ENCODE peak calls at places on chromosome 17, in six cellular contexts. One of them, this sample, is unnamed.

GRCh38 chr17:65975878-65976277 is 216.1 kb downstream of the CEP112 start:
- DNase-seq in anterior cingulate cortex: no peak
- DNase-seq in activated CD4-positive, alpha-beta T cell treated with anti-CD3 and anti-CD28 coated beads, Interleukin-2, amount 50 U/mL, for 24 hours: no peak
- DNase-seq in A549: no peak
- DNase-seq in lung: peak; percentile 45
- DNase-seq in endothelial cell: no peak
- DNase-seq in this sample: no peak

GRCh38 chr17:69715656-69716055 is 301.2 kb downstream of the MAP2K6 start:
- DNase-seq in activated CD4-positive, alpha-beta T cell treated with anti-CD3 and anti-CD28 coated beads, Interleukin-2, amount 50 U/mL, for 24 hours: no peak
- DNase-seq in lung: no peak
- DNase-seq in endothelial cell: no peak
- DNase-seq in anterior cingulate cortex: no peak
- DNase-seq in A549: no peak
- DNase-seq in this sample: no peak

GRCh38 chr17:81429813-81430510 is 34.7 kb downstream of the BAHCC1 start:
- DNase-seq in endothelial cell: no peak
- DNase-seq in activated CD4-positive, alpha-beta T cell treated with anti-CD3 and anti-CD28 coated beads, Interleukin-2, amount 50 U/mL, for 24 hours: no peak
- DNase-seq in anterior cingulate cortex: peak; percentile 41
- DNase-seq in lung: no peak
- DNase-seq in A549: no peak
- DNase-seq in this sample: peak; percentile 90

GRCh38 chr17:34503804-34504203 is 75.6 kb upstream of the TMEM132E start:
- DNase-seq in A549: no peak
- DNase-seq in endothelial cell: no peak
- DNase-seq in anterior cingulate cortex: peak; percentile 26
- DNase-seq in activated CD4-positive, alpha-beta T cell treated with anti-CD3 and anti-CD28 coated beads, Interleukin-2, amount 50 U/mL, for 24 hours: no peak
- DNase-seq in lung: no peak
- DNase-seq in this sample: no peak

GRCh38 chr17:49214665-49215360 is 4.3 kb downstream of the ABI3 start:
- DNase-seq in anterior cingulate cortex: no peak
- DNase-seq in activated CD4-positive, alpha-beta T cell treated with anti-CD3 and anti-CD28 coated beads, Interleukin-2, amount 50 U/mL, for 24 hours: no peak
- DNase-seq in endothelial cell: no peak
- DNase-seq in A549: no peak
- DNase-seq in lung: no peak
- DNase-seq in this sample: no peak

GRCh38 chr17:77675816-77676799 is 282.4 kb upstream of the TNRC6C start:
- DNase-seq in activated CD4-positive, alpha-beta T cell treated with anti-CD3 and anti-CD28 coated beads, Interleukin-2, amount 50 U/mL, for 24 hours: no peak
- DNase-seq in lung: no peak
- DNase-seq in endothelial cell: no peak
- DNase-seq in anterior cingulate cortex: no peak
- DNase-seq in A549: no peak
- DNase-seq in this sample: no peak

GRCh38 chr17:17934796-17935195 is 37.4 kb downstream of the TOM1L2 start:
- DNase-seq in activated CD4-positive, alpha-beta T cell treated with anti-CD3 and anti-CD28 coated beads, Interleukin-2, amount 50 U/mL, for 24 hours: no peak
- DNase-seq in A549: no peak
- DNase-seq in lung: no peak
- DNase-seq in endothelial cell: no peak
- DNase-seq in anterior cingulate cortex: no peak
- DNase-seq in this sample: no peak

GRCh38 chr17:59441459-59442096 is 110.1 kb downstream of the YPEL2 start:
- DNase-seq in activated CD4-positive, alpha-beta T cell treated with anti-CD3 and anti-CD28 coated beads, Interleukin-2, amount 50 U/mL, for 24 hours: no peak
- DNase-seq in A549: no peak
- DNase-seq in endothelial cell: no peak
- DNase-seq in anterior cingulate cortex: no peak
- DNase-seq in lung: no peak
- DNase-seq in this sample: no peak

GRCh38 chr17:3895354-3895753 is 2.5 kb upstream of the CAMKK1 start:
- DNase-seq in lung: no peak
- DNase-seq in anterior cingulate cortex: no peak
- DNase-seq in activated CD4-positive, alpha-beta T cell treated with anti-CD3 and anti-CD28 coated beads, Interleukin-2, amount 50 U/mL, for 24 hours: no peak
- DNase-seq in A549: no peak
- DNase-seq in endothelial cell: no peak
- DNase-seq in this sample: no peak

GRCh38 chr17:42358434-42358833 is 29.8 kb downstream of the STAT3 start:
- DNase-seq in anterior cingulate cortex: no peak
- DNase-seq in activated CD4-positive, alpha-beta T cell treated with anti-CD3 and anti-CD28 coated beads, Interleukin-2, amount 50 U/mL, for 24 hours: no peak
- DNase-seq in endothelial cell: no peak
- DNase-seq in A549: no peak
- DNase-seq in lung: no peak
- DNase-seq in this sample: no peak

GRCh38 chr17:29838961-29839360 is 91.1 kb downstream of the SSH2 start:
- DNase-seq in anterior cingulate cortex: peak; percentile 41
- DNase-seq in A549: no peak
- DNase-seq in activated CD4-positive, alpha-beta T cell treated with anti-CD3 and anti-CD28 coated beads, Interleukin-2, amount 50 U/mL, for 24 hours: no peak
- DNase-seq in endothelial cell: peak; percentile 14
- DNase-seq in lung: no peak
- DNase-seq in this sample: no peak

GRCh38 chr17:20944014-20944905 is 98.6 kb downstream of the USP22 start:
- DNase-seq in A549: no peak
- DNase-seq in lung: peak; percentile 58
- DNase-seq in endothelial cell: peak; percentile 24
- DNase-seq in activated CD4-positive, alpha-beta T cell treated with anti-CD3 and anti-CD28 coated beads, Interleukin-2, amount 50 U/mL, for 24 hours: no peak
- DNase-seq in anterior cingulate cortex: no peak
- DNase-seq in this sample: peak; percentile 53

GRCh38 chr17:73690581-73691135 is 46.4 kb upstream of the SDK2 start:
- DNase-seq in endothelial cell: no peak
- DNase-seq in lung: peak; percentile 17
- DNase-seq in A549: peak; percentile 22
- DNase-seq in anterior cingulate cortex: no peak
- DNase-seq in activated CD4-positive, alpha-beta T cell treated with anti-CD3 and anti-CD28 coated beads, Interleukin-2, amount 50 U/mL, for 24 hours: no peak
- DNase-seq in this sample: peak; percentile 86

GRCh38 chr17:41424111-41424635 is at the start of gene KRT37:
- DNase-seq in A549: no peak
- DNase-seq in anterior cingulate cortex: no peak
- DNase-seq in lung: no peak
- DNase-seq in activated CD4-positive, alpha-beta T cell treated with anti-CD3 and anti-CD28 coated beads, Interleukin-2, amount 50 U/mL, for 24 hours: no peak
- DNase-seq in endothelial cell: no peak
- DNase-seq in this sample: no peak

GRCh38 chr17:3845361-3845753 is 689 bp downstream of the NCBP3 start:
- DNase-seq in activated CD4-positive, alpha-beta T cell treated with anti-CD3 and anti-CD28 coated beads, Interleukin-2, amount 50 U/mL, for 24 hours: peak; percentile 14
- DNase-seq in anterior cingulate cortex: no peak
- DNase-seq in endothelial cell: no peak
- DNase-seq in lung: no peak
- DNase-seq in A549: peak; percentile 53
- DNase-seq in this sample: no peak

GRCh38 chr17:61594294-61594825 is 3.3 kb upstream of the NACA2 start:
- DNase-seq in anterior cingulate cortex: no peak
- DNase-seq in activated CD4-positive, alpha-beta T cell treated with anti-CD3 and anti-CD28 coated beads, Interleukin-2, amount 50 U/mL, for 24 hours: no peak
- DNase-seq in endothelial cell: no peak
- DNase-seq in lung: no peak
- DNase-seq in A549: no peak
- DNase-seq in this sample: no peak

GRCh38 chr17:66960623-66961022 is 3.9 kb upstream of the CACNG4 start:
- DNase-seq in lung: no peak
- DNase-seq in activated CD4-positive, alpha-beta T cell treated with anti-CD3 and anti-CD28 coated beads, Interleukin-2, amount 50 U/mL, for 24 hours: no peak
- DNase-seq in A549: no peak
- DNase-seq in endothelial cell: no peak
- DNase-seq in anterior cingulate cortex: no peak
- DNase-seq in this sample: no peak

GRCh38 chr17:82449136-82449882 is 1.2 kb downstream of the CYBC1 start:
- DNase-seq in endothelial cell: peak; percentile 36
- DNase-seq in anterior cingulate cortex: no peak
- DNase-seq in A549: no peak
- DNase-seq in activated CD4-positive, alpha-beta T cell treated with anti-CD3 and anti-CD28 coated beads, Interleukin-2, amount 50 U/mL, for 24 hours: peak; percentile 50
- DNase-seq in lung: no peak
- DNase-seq in this sample: peak; percentile 47

GRCh38 chr17:78126895-78127239 is 1.7 kb downstream of the TMC6 start:
- DNase-seq in endothelial cell: no peak
- DNase-seq in activated CD4-positive, alpha-beta T cell treated with anti-CD3 and anti-CD28 coated beads, Interleukin-2, amount 50 U/mL, for 24 hours: no peak
- DNase-seq in anterior cingulate cortex: no peak
- DNase-seq in lung: no peak
- DNase-seq in A549: no peak
- DNase-seq in this sample: no peak

GRCh38 chr17:2179615-2180295 is 123.8 kb downstream of the SMG6 start:
- DNase-seq in activated CD4-positive, alpha-beta T cell treated with anti-CD3 and anti-CD28 coated beads, Interleukin-2, amount 50 U/mL, for 24 hours: no peak
- DNase-seq in endothelial cell: no peak
- DNase-seq in anterior cingulate cortex: peak; percentile 50
- DNase-seq in lung: peak; percentile 77
- DNase-seq in A549: no peak
- DNase-seq in this sample: no peak

GRCh38 chr17:74089869-74090464 is 113.5 kb upstream of the RPL38 start:
- DNase-seq in endothelial cell: peak; percentile 54
- DNase-seq in A549: peak; percentile 52
- DNase-seq in activated CD4-positive, alpha-beta T cell treated with anti-CD3 and anti-CD28 coated beads, Interleukin-2, amount 50 U/mL, for 24 hours: peak; percentile 17
- DNase-seq in anterior cingulate cortex: peak; percentile 15
- DNase-seq in lung: peak; percentile 42
- DNase-seq in this sample: peak; percentile 82

GRCh38 chr17:68315930-68316329 is 24.6 kb downstream of the ARSG start:
- DNase-seq in A549: no peak
- DNase-seq in endothelial cell: no peak
- DNase-seq in activated CD4-positive, alpha-beta T cell treated with anti-CD3 and anti-CD28 coated beads, Interleukin-2, amount 50 U/mL, for 24 hours: no peak
- DNase-seq in lung: no peak
- DNase-seq in anterior cingulate cortex: no peak
- DNase-seq in this sample: no peak

GRCh38 chr17:36149296-36149820 is 27.1 kb downstream of the TBC1D3B start:
- DNase-seq in lung: no peak
- DNase-seq in endothelial cell: no peak
- DNase-seq in activated CD4-positive, alpha-beta T cell treated with anti-CD3 and anti-CD28 coated beads, Interleukin-2, amount 50 U/mL, for 24 hours: no peak
- DNase-seq in anterior cingulate cortex: peak; percentile 11
- DNase-seq in A549: no peak
- DNase-seq in this sample: no peak

GRCh38 chr17:17822189-17822978 is 14.4 kb downstream of the SREBF1 start:
- DNase-seq in activated CD4-positive, alpha-beta T cell treated with anti-CD3 and anti-CD28 coated beads, Interleukin-2, amount 50 U/mL, for 24 hours: no peak
- DNase-seq in lung: peak; percentile 65
- DNase-seq in anterior cingulate cortex: peak; percentile 88
- DNase-seq in A549: no peak
- DNase-seq in endothelial cell: no peak
- DNase-seq in this sample: no peak

GRCh38 chr17:46763416-46763815 is 55.1 kb downstream of the WNT3 start:
- DNase-seq in endothelial cell: no peak
- DNase-seq in activated CD4-positive, alpha-beta T cell treated with anti-CD3 and anti-CD28 coated beads, Interleukin-2, amount 50 U/mL, for 24 hours: no peak
- DNase-seq in A549: no peak
- DNase-seq in lung: no peak
- DNase-seq in anterior cingulate cortex: no peak
- DNase-seq in this sample: no peak

GRCh38 chr17:57255182-57255775 is 1.0 kb upstream of the MSI2 start:
- DNase-seq in endothelial cell: no peak
- DNase-seq in activated CD4-positive, alpha-beta T cell treated with anti-CD3 and anti-CD28 coated beads, Interleukin-2, amount 50 U/mL, for 24 hours: no peak
- DNase-seq in anterior cingulate cortex: no peak
- DNase-seq in A549: no peak
- DNase-seq in lung: no peak
- DNase-seq in this sample: peak; percentile 24

GRCh38 chr17:27367121-27367981 is 73.4 kb downstream of the WSB1 start:
- DNase-seq in A549: no peak
- DNase-seq in activated CD4-positive, alpha-beta T cell treated with anti-CD3 and anti-CD28 coated beads, Interleukin-2, amount 50 U/mL, for 24 hours: no peak
- DNase-seq in lung: no peak
- DNase-seq in endothelial cell: no peak
- DNase-seq in anterior cingulate cortex: no peak
- DNase-seq in this sample: no peak

GRCh38 chr17:43667506-43668438 is 6.0 kb upstream of the MEOX1 start:
- DNase-seq in endothelial cell: no peak
- DNase-seq in activated CD4-positive, alpha-beta T cell treated with anti-CD3 and anti-CD28 coated beads, Interleukin-2, amount 50 U/mL, for 24 hours: no peak
- DNase-seq in A549: no peak
- DNase-seq in lung: no peak
- DNase-seq in anterior cingulate cortex: no peak
- DNase-seq in this sample: no peak

GRCh38 chr17:62644487-62645173 is 17.2 kb downstream of the MRC2 start:
- DNase-seq in anterior cingulate cortex: no peak
- DNase-seq in lung: no peak
- DNase-seq in activated CD4-positive, alpha-beta T cell treated with anti-CD3 and anti-CD28 coated beads, Interleukin-2, amount 50 U/mL, for 24 hours: no peak
- DNase-seq in A549: no peak
- DNase-seq in endothelial cell: no peak
- DNase-seq in this sample: peak; percentile 26

GRCh38 chr17:63832455-63832854 is 5.0 kb upstream of the FTSJ3 start:
- DNase-seq in anterior cingulate cortex: no peak
- DNase-seq in lung: no peak
- DNase-seq in endothelial cell: no peak
- DNase-seq in A549: no peak
- DNase-seq in activated CD4-positive, alpha-beta T cell treated with anti-CD3 and anti-CD28 coated beads, Interleukin-2, amount 50 U/mL, for 24 hours: no peak
- DNase-seq in this sample: no peak